ENCODE peak calls at places on chromosomes 4 and X, in ten cellular contexts. W is spleen, I is suprapubic skin, C is K562, L is IMR-90, Q is upper lobe of left lung, F is endothelial cell of umbilical vein, R is ovary, Y is sigmoid colon, J is tibial nerve. E is an unnamed sample.

GRCh38 chr4:158020175-158020574 is 152.7 kb downstream of the GASK1B start:
- DNase-seq in Q (no peak), J (no peak), L (peak; percentile 96), F (peak; percentile 96), C (no peak), W (no peak), I (no peak), Y (peak; percentile 80), R (no peak), E (no peak)

GRCh38 chr4:165621983-165622382 is 243.2 kb downstream of the CPE start:
- DNase-seq in Y (no peak), L (no peak), I (no peak), R (no peak), C (no peak), W (no peak), F (peak; percentile 87), J (no peak), Q (no peak), E (no peak)

GRCh38 chr4:14165253-14165942 is 537.9 kb upstream of the BOD1L1 start:
- DNase-seq in I (no peak), F (no peak), L (no peak), Y (no peak), J (no peak), C (no peak), R (no peak), W (no peak), Q (no peak), E (no peak)

GRCh38 chr4:177484613-177485021 is 42.4 kb upstream of the AGA start:
- DNase-seq in L (peak; percentile 97), Y (no peak), R (no peak), C (no peak), I (no peak), F (peak; percentile 30), W (no peak), J (no peak), Q (no peak), E (no peak)

GRCh38 chr4:67091668-67092067 is 453.6 kb downstream of the CENPC start:
- DNase-seq in F (no peak), Q (no peak), I (no peak), C (no peak), R (no peak), W (no peak), J (no peak), L (no peak), Y (no peak), E (no peak)

GRCh38 chr4:40471923-40472322 is 136.8 kb downstream of the CHRNA9 start:
- DNase-seq in W (no peak), Y (no peak), Q (no peak), L (peak; percentile 37), J (no peak), F (no peak), R (no peak), C (no peak), I (no peak), E (no peak)

GRCh38 chr4:158238574-158238973 is 28.3 kb downstream of the TMEM144 start:
- DNase-seq in I (no peak), W (no peak), J (no peak), R (no peak), Q (no peak), F (no peak), C (no peak), Y (no peak), L (no peak), E (no peak)

GRCh38 chrX:19904778-19905367 is 17.5 kb upstream of the SH3KBP1 start:
- DNase-seq in J (no peak), F (peak; percentile 24), C (peak; percentile 15), W (no peak), I (no peak), Y (no peak), L (peak; percentile 63), Q (no peak), R (no peak), E (no peak)

GRCh38 chr4:153432971-153433752 is 33.0 kb upstream of the TMEM131L start:
- DNase-seq in W (peak; percentile 83), R (peak; percentile 21), Q (no peak), C (peak; percentile 60), J (no peak), I (no peak), F (peak; percentile 45), Y (peak; percentile 74), L (peak; percentile 64), E (peak; percentile 49)
- TF ChIP-seq POLR2A in W (no peak), R (no peak), Q (no peak), C (no peak), J (no peak), I (no peak), F (no peak), Y (no peak), L (no peak), E (no peak)

DNA sequence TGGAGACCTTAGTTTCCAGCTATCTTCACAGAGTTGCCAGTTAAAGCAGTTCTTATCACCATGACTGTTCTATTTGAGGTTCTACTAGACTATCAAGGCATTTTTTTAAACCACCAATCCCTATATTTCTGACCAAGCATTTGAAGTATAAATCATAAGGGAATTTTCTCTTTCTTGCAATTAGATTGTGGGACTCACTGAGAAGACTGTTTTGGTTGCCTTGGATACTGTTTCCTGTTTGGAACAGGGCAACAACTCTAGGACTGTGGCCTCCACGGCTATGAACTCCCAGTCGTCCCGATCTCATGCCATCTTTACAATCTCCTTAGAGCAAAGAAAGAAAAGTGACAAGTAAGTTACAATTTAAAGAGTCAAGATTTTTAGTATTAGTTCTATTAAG is 11.8 kb downstream of the KIF4A start:
- DNase-seq in W (no peak), C (no peak), F (peak; percentile 75), I (no peak), R (no peak), L (peak; percentile 52), J (no peak), Y (no peak), Q (no peak), E (no peak)
- H3K4me3 ChIP-seq in W (no peak overlapping the region), C (no peak overlapping the region), F (no peak overlapping the region), I (no peak overlapping the region), R (no peak overlapping the region), L (no peak overlapping the region), J (no peak overlapping the region), Y (no peak overlapping the region), Q (no peak overlapping the region), E (no peak overlapping the region)

GRCh38 chr4:132330994-132331393 is 818.1 kb upstream of the PCDH10 start:
- DNase-seq in L (no peak), F (no peak), I (no peak), R (no peak), C (no peak), W (no peak), J (no peak), Y (no peak), Q (no peak), E (no peak)
- H3K4me1 ChIP-seq in L (no peaks in the 10 kb centered on the region), F (no peaks in the 10 kb centered on the region), I (no peaks in the 10 kb centered on the region), R (no peaks in the 10 kb centered on the region), C (no peaks in the 10 kb centered on the region), W (no peaks in the 10 kb centered on the region), J (no peaks in the 10 kb centered on the region), Y (no peaks in the 10 kb centered on the region), Q (no peaks in the 10 kb centered on the region), E (no peaks in the 10 kb centered on the region)

DNA sequence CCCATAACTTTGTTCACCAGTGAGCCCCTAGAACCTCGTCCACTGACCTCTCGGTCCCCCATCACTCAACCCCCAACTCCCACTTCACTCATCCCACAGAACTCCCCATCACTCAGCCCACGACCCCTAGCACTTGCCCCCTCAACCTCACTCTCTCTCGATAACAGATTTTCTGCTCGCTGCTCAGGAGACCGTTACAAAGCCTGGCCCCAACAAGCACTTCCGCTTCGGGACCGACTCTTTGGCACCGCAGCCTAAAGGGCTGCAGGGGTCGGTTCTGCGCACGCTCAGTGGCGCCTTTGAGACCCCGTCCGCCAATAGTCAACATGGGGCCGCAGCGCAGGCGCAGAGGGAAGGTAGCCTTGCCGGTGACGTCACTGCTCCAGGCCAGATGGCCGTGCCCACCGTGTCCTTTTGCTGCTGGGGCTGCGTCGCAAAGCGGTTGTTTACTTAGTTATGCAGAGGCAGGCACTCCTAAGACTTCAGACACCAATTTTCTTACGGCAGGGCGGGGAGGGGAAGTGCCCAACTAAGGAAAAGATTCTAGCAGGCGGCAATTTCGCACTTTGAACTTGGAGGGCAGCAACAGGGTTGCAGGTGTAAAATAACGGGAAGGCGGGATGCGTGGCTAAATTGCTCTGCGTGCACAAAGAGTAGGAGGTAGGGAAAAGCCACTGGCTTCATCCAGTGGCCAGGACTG is at the start of gene ZNF182:
- DNase-seq in L (peak; percentile 83), F (peak; percentile 90), I (peak; percentile 93), C (peak; percentile 89), W (peak; percentile 96), R (peak; percentile 92), J (peak; percentile 83), Y (peak; percentile 97), Q (peak; percentile 95), E (peak; percentile 93)
- TF ChIP-seq POLR2A in L (peak; percentile 44), F (no peak), I (no peak), C (peak; percentile 85), W (peak; percentile 65), R (peak; percentile 42), J (peak; percentile 68), Y (peak; percentile 6), Q (peak; percentile 49), E (peak; percentile 57)

GRCh38 chrX:120647127-120647526 is 17.3 kb upstream of the C1GALT1C1 start:
- DNase-seq in W (no peak), I (no peak), L (no peak), Y (no peak), F (peak; percentile 17), R (no peak), J (no peak), C (no peak), Q (no peak), E (no peak)
- H3K4me3 ChIP-seq in W (no peak overlapping the region), I (no peak overlapping the region), L (no peak overlapping the region), Y (no peak overlapping the region), F (no peak overlapping the region), R (no peak overlapping the region), J (no peak overlapping the region), C (no peak overlapping the region), Q (no peak overlapping the region), E (no peak overlapping the region)

GRCh38 chr4:772118-772517 is 53.8 kb downstream of the CPLX1 start:
- DNase-seq in J (no peak), R (no peak), W (no peak), Q (no peak), Y (no peak), F (no peak), L (no peak), I (no peak), C (no peak), E (no peak)
- H3K4me1 ChIP-seq in J (peaks cover 59% of the 10 kb centered on the region), R (peaks cover 16% of the 10 kb centered on the region), W (peaks cover 17% of the 10 kb centered on the region), Q (peaks cover 18% of the 10 kb centered on the region), Y (no peaks in the 10 kb centered on the region), F (no peaks in the 10 kb centered on the region), L (peaks cover 2% of the 10 kb centered on the region), I (peaks cover 24% of the 10 kb centered on the region), C (peaks cover 20% of the 10 kb centered on the region), E (peaks cover 8% of the 10 kb centered on the region)